ENCODE peak calls at places on chromosomes 3 and 15, in nine cellular contexts. One of them, this sample, is unnamed.

GRCh38 chr15:43518073-43518761 is 809 bp downstream of the MAP1A start:
- DNase-seq in tibial nerve: no peak
- DNase-seq in fibroblast of lung: peak; percentile 74
- DNase-seq in HepG2: no peak
- DNase-seq in tibial artery: no peak
- DNase-seq in breast epithelium: no peak
- DNase-seq in ovary: peak; percentile 46
- DNase-seq in right atrium auricular region: peak; percentile 59
- DNase-seq in upper lobe of right lung: peak; percentile 58
- DNase-seq in this sample: no peak

GRCh38 chr15:31274496-31275330 is 51.9 kb upstream of the KLF13 start:
- DNase-seq in right atrium auricular region: peak; percentile 52
- DNase-seq in tibial nerve: no peak
- DNase-seq in fibroblast of lung: no peak
- DNase-seq in ovary: no peak
- DNase-seq in upper lobe of right lung: no peak
- DNase-seq in HepG2: peak; percentile 40
- DNase-seq in breast epithelium: peak; percentile 15
- DNase-seq in tibial artery: no peak
- DNase-seq in this sample: no peak

GRCh38 chr3:174397848-174398247 is 461.3 kb upstream of the NAALADL2 start:
- DNase-seq in breast epithelium: no peak
- DNase-seq in ovary: no peak
- DNase-seq in HepG2: peak; percentile 1
- DNase-seq in upper lobe of right lung: no peak
- DNase-seq in right atrium auricular region: no peak
- DNase-seq in tibial nerve: no peak
- DNase-seq in tibial artery: no peak
- DNase-seq in fibroblast of lung: peak; percentile 30
- DNase-seq in this sample: no peak

GRCh38 chr3:43782541-43782940 is 91.8 kb downstream of the ABHD5 start:
- DNase-seq in right atrium auricular region: peak; percentile 21
- DNase-seq in fibroblast of lung: no peak
- DNase-seq in tibial artery: no peak
- DNase-seq in tibial nerve: no peak
- DNase-seq in upper lobe of right lung: no peak
- DNase-seq in ovary: no peak
- DNase-seq in breast epithelium: no peak
- DNase-seq in HepG2: no peak
- DNase-seq in this sample: no peak

GRCh38 chr15:20294651-20295237 is 246.9 kb downstream of the GOLGA6L6 start:
- DNase-seq in breast epithelium: peak; percentile 17
- DNase-seq in right atrium auricular region: peak; percentile 50
- DNase-seq in fibroblast of lung: no peak
- DNase-seq in tibial artery: no peak
- DNase-seq in upper lobe of right lung: peak; percentile 76
- DNase-seq in ovary: peak; percentile 17
- DNase-seq in tibial nerve: no peak
- DNase-seq in HepG2: no peak
- DNase-seq in this sample: no peak

GRCh38 chr3:4898454-4899313 is 80.6 kb upstream of the BHLHE40 start:
- DNase-seq in fibroblast of lung: peak; percentile 62
- DNase-seq in HepG2: no peak
- DNase-seq in right atrium auricular region: no peak
- DNase-seq in breast epithelium: no peak
- DNase-seq in ovary: no peak
- DNase-seq in upper lobe of right lung: no peak
- DNase-seq in tibial artery: no peak
- DNase-seq in tibial nerve: no peak
- DNase-seq in this sample: no peak

GRCh38 chr15:68411735-68412134 is 20.2 kb downstream of the ITGA11 start:
- DNase-seq in breast epithelium: peak; percentile 3
- DNase-seq in fibroblast of lung: no peak
- DNase-seq in HepG2: no peak
- DNase-seq in right atrium auricular region: peak; percentile 30
- DNase-seq in ovary: no peak
- DNase-seq in upper lobe of right lung: no peak
- DNase-seq in tibial nerve: no peak
- DNase-seq in tibial artery: no peak
- DNase-seq in this sample: no peak

GRCh38 chr15:64851503-64851840 is 9.8 kb downstream of the PLEKHO2 start:
- DNase-seq in tibial artery: peak; percentile 70
- DNase-seq in fibroblast of lung: peak; percentile 93
- DNase-seq in right atrium auricular region: peak; percentile 75
- DNase-seq in upper lobe of right lung: no peak
- DNase-seq in breast epithelium: no peak
- DNase-seq in HepG2: no peak
- DNase-seq in ovary: no peak
- DNase-seq in tibial nerve: no peak
- DNase-seq in this sample: no peak

GRCh38 chr3:126256256-126256655 is 75.9 kb upstream of the ALDH1L1 start:
- DNase-seq in right atrium auricular region: no peak
- DNase-seq in tibial artery: no peak
- DNase-seq in HepG2: no peak
- DNase-seq in breast epithelium: no peak
- DNase-seq in upper lobe of right lung: no peak
- DNase-seq in fibroblast of lung: no peak
- DNase-seq in ovary: no peak
- DNase-seq in tibial nerve: no peak
- DNase-seq in this sample: no peak

GRCh38 chr3:189781384-189781783 is 150.2 kb downstream of the TP63 start:
- DNase-seq in upper lobe of right lung: no peak
- DNase-seq in tibial nerve: no peak
- DNase-seq in breast epithelium: no peak
- DNase-seq in fibroblast of lung: no peak
- DNase-seq in tibial artery: no peak
- DNase-seq in right atrium auricular region: no peak
- DNase-seq in ovary: no peak
- DNase-seq in HepG2: no peak
- DNase-seq in this sample: no peak

GRCh38 chr15:68693071-68693470 is 114.3 kb downstream of the CORO2B start:
- DNase-seq in ovary: no peak
- DNase-seq in fibroblast of lung: peak; percentile 39
- DNase-seq in right atrium auricular region: no peak
- DNase-seq in tibial artery: no peak
- DNase-seq in breast epithelium: no peak
- DNase-seq in HepG2: no peak
- DNase-seq in tibial nerve: no peak
- DNase-seq in upper lobe of right lung: no peak
- DNase-seq in this sample: no peak

GRCh38 chr3:143918848-143919247 is 52.8 kb upstream of the DIPK2A start:
- DNase-seq in fibroblast of lung: no peak
- DNase-seq in tibial nerve: no peak
- DNase-seq in HepG2: no peak
- DNase-seq in upper lobe of right lung: no peak
- DNase-seq in right atrium auricular region: no peak
- DNase-seq in tibial artery: no peak
- DNase-seq in breast epithelium: no peak
- DNase-seq in ovary: no peak
- DNase-seq in this sample: no peak

GRCh38 chr3:134326126-134326525 is 48.1 kb downstream of the AMOTL2 start:
- DNase-seq in fibroblast of lung: peak; percentile 69
- DNase-seq in tibial artery: no peak
- DNase-seq in right atrium auricular region: no peak
- DNase-seq in breast epithelium: no peak
- DNase-seq in upper lobe of right lung: no peak
- DNase-seq in tibial nerve: no peak
- DNase-seq in HepG2: no peak
- DNase-seq in ovary: no peak
- DNase-seq in this sample: no peak
- H3K4me1 ChIP-seq in fibroblast of lung: peaks cover 40% of the 10 kb centered on the region
- H3K4me1 ChIP-seq in tibial artery: peaks cover 5% of the 10 kb centered on the region
- H3K4me1 ChIP-seq in right atrium auricular region: peaks cover 45% of the 10 kb centered on the region
- H3K4me1 ChIP-seq in breast epithelium: peaks cover 23% of the 10 kb centered on the region
- H3K4me1 ChIP-seq in upper lobe of right lung: peaks cover 42% of the 10 kb centered on the region
- H3K4me1 ChIP-seq in tibial nerve: no peaks in the 10 kb centered on the region
- H3K4me1 ChIP-seq in HepG2: peaks cover 68% of the 10 kb centered on the region
- H3K4me1 ChIP-seq in ovary: peaks cover 12% of the 10 kb centered on the region
- H3K4me1 ChIP-seq in this sample: no peaks in the 10 kb centered on the region

DNA sequence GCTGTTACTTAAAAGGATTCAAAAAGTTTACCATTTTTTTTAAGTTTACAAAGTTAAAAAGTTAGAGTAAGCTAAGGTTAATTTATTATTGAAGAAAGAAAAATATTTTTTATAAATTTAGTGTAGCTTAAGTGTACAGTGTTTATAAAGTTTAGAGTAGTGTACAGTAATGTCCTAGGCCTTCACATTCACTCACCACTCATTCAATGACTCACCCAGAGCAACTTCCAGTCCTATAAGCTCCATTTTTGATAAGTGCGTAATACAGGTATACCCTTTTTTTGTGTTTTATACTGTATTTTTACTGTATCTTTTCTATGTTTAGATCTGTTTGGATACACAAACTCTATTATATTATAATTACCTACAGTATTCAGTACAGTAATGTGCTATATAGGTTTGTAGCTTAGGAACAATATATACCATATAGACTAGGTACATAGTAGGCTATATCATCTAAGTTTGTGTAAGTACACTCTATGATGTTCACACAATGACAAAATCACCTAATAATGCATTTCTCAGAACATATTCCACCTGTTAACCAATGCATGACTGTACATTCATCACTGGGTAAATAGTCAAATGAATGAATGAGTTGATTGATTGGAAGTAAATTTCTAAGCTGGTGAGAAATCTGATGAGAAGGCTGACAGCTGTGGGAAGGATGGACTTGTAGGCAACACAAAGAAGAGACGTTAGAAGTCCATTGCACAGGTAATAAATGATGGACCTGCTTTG is 95.2 kb upstream of the CDIN1 start:
- DNase-seq in right atrium auricular region: no peak
- DNase-seq in tibial nerve: no peak
- DNase-seq in tibial artery: no peak
- DNase-seq in fibroblast of lung: peak; percentile 67
- DNase-seq in breast epithelium: no peak
- DNase-seq in ovary: no peak
- DNase-seq in HepG2: no peak
- DNase-seq in upper lobe of right lung: no peak
- DNase-seq in this sample: no peak
- H3K4me1 ChIP-seq in right atrium auricular region: no peaks in the 10 kb centered on the region
- H3K4me1 ChIP-seq in tibial nerve: no peaks in the 10 kb centered on the region
- H3K4me1 ChIP-seq in tibial artery: no peaks in the 10 kb centered on the region
- H3K4me1 ChIP-seq in fibroblast of lung: no peaks in the 10 kb centered on the region
- H3K4me1 ChIP-seq in breast epithelium: no peaks in the 10 kb centered on the region
- H3K4me1 ChIP-seq in ovary: no peaks in the 10 kb centered on the region
- H3K4me1 ChIP-seq in HepG2: no peaks in the 10 kb centered on the region
- H3K4me1 ChIP-seq in upper lobe of right lung: no peaks in the 10 kb centered on the region
- H3K4me1 ChIP-seq in this sample: no peaks in the 10 kb centered on the region

DNA sequence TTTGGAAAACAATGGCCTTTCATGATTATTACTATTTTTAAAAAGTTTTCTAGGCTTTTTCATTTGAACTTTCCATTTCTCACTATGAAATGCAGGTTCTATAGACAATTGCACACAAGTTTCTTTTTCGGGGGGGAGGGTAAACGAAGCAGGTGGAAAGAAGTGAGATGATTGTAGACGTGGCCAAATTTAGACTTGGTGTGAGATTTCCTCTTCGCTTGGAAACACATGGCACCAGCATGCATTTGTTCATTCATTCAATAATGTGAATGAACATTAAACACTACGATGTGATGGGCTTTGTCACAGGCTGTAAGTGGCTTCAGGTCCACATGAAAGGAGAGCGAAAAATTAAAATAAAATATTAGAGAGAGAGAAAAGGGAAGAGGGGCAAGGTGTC is 35.9 kb downstream of the GAP43 start:
- DNase-seq in ovary: no peak
- DNase-seq in upper lobe of right lung: no peak
- DNase-seq in right atrium auricular region: no peak
- DNase-seq in fibroblast of lung: no peak
- DNase-seq in tibial artery: no peak
- DNase-seq in HepG2: no peak
- DNase-seq in tibial nerve: no peak
- DNase-seq in breast epithelium: no peak
- DNase-seq in this sample: no peak
- H3K4me1 ChIP-seq in ovary: peaks cover 1% of the 10 kb centered on the region
- H3K4me1 ChIP-seq in upper lobe of right lung: peaks cover 8% of the 10 kb centered on the region
- H3K4me1 ChIP-seq in right atrium auricular region: peaks cover 34% of the 10 kb centered on the region
- H3K4me1 ChIP-seq in fibroblast of lung: peaks cover 5% of the 10 kb centered on the region
- H3K4me1 ChIP-seq in tibial artery: no peaks in the 10 kb centered on the region
- H3K4me1 ChIP-seq in HepG2: peaks cover 20% of the 10 kb centered on the region
- H3K4me1 ChIP-seq in tibial nerve: no peaks in the 10 kb centered on the region
- H3K4me1 ChIP-seq in breast epithelium: no peaks in the 10 kb centered on the region
- H3K4me1 ChIP-seq in this sample: no peaks in the 10 kb centered on the region

DNA sequence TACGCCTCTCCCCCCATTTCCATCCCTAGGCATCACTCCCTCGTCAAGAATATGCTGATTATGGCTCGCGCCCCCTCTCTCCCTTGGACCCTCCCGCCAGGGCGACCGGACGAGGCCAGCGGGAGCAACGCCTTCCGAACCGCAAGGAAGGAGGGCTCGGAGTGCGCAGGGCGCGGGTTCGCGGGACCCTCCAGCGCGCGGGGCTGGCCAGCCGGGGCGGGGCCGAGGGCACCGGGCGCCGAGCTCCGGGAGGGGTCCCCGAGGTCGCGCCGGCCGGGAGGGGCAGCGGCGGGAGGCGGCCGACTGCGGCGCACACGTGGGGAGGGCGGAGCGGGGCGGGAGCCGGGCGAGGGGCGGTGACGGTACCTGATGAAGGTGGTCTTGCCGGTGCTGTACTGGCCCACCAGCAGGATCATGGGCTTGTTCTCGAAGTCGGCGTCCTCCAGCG is 440 bp downstream of the EHD4 start:
- DNase-seq in breast epithelium: peak; percentile 50
- DNase-seq in ovary: no peak
- DNase-seq in HepG2: peak; percentile 7
- DNase-seq in fibroblast of lung: no peak
- DNase-seq in tibial nerve: no peak
- DNase-seq in right atrium auricular region: no peak
- DNase-seq in upper lobe of right lung: no peak
- DNase-seq in tibial artery: no peak
- DNase-seq in this sample: peak; percentile 51
- H3K4me1 ChIP-seq in breast epithelium: peaks cover 7% of the 10 kb centered on the region
- H3K4me1 ChIP-seq in ovary: no peaks in the 10 kb centered on the region
- H3K4me1 ChIP-seq in HepG2: peaks cover 34% of the 10 kb centered on the region
- H3K4me1 ChIP-seq in fibroblast of lung: peaks cover 7% of the 10 kb centered on the region
- H3K4me1 ChIP-seq in tibial nerve: no peaks in the 10 kb centered on the region
- H3K4me1 ChIP-seq in right atrium auricular region: peaks cover 40% of the 10 kb centered on the region
- H3K4me1 ChIP-seq in upper lobe of right lung: peaks cover 39% of the 10 kb centered on the region
- H3K4me1 ChIP-seq in tibial artery: no peaks in the 10 kb centered on the region
- H3K4me1 ChIP-seq in this sample: no peaks in the 10 kb centered on the region